ENCODE peak calls at places on chromosomes 7 and 10, in four cellular contexts. K, Z, X and S are unnamed samples.
A peak's percentile ranks its signal among the peaks of the same experiment; 100 is the strongest.

GRCh38 chr7:45112648-45113047 is 1.2 kb upstream of the TBRG4 start:
- DNase-seq in Z (no peak), K (no peak), X (no peak), S (no peak)

GRCh38 chr10:66625709-66626590 is 299.9 kb upstream of the LRRTM3 start:
- DNase-seq in K (no peak), Z (no peak), X (no peak), S (no peak)

GRCh38 chr7:7862393-7862792 is 106.2 kb upstream of the GLCCI1 start:
- DNase-seq in K (no peak), X (no peak), Z (no peak), S (no peak)

GRCh38 chr10:34613491-34613890 is 201.6 kb downstream of the PARD3 start:
- DNase-seq in K (no peak), X (no peak), Z (no peak), S (no peak)

GRCh38 chr7:150992833-150993302 is 2.1 kb downstream of the NOS3 start:
- DNase-seq in K (peak; percentile 52), Z (no peak), X (no peak), S (no peak)

GRCh38 chr7:106138776-106139175 is 26.7 kb upstream of the SYPL1 start:
- DNase-seq in Z (peak; percentile 24), K (no peak), X (no peak), S (no peak)

GRCh38 chr10:104614245-104614831 is 26.8 kb upstream of the SORCS3 start:
- DNase-seq in X (no peak), K (peak; percentile 17), Z (peak; percentile 57), S (no peak)

GRCh38 chr10:49318028-49318427 is 19.1 kb downstream of the C10orf71 start:
- DNase-seq in X (no peak), K (no peak), Z (no peak), S (no peak)

GRCh38 chr10:22659901-22660300 is 54.5 kb downstream of the PIP4K2A start:
- DNase-seq in K (no peak), Z (no peak), X (no peak), S (no peak)

GRCh38 chr10:1570652-1571051 is 166.7 kb downstream of the ADARB2 start:
- DNase-seq in X (no peak), K (no peak), Z (no peak), S (no peak)

GRCh38 chr7:123748171-123748733 is 551 bp downstream of the WASL start:
- DNase-seq in K (no peak), X (peak; percentile 61), Z (no peak), S (peak; percentile 21)

GRCh38 chr7:127758845-127759244 is 106.9 kb downstream of the SND1 start:
- DNase-seq in Z (no peak), K (no peak), X (no peak), S (no peak)

GRCh38 chr10:99234739-99235468 is 748 bp downstream of the HPSE2 start:
- DNase-seq in K (no peak), Z (no peak), X (no peak), S (no peak)

GRCh38 chr10:99235872-99236626 is 397 bp upstream of the HPSE2 start:
- DNase-seq in K (no peak), Z (no peak), X (no peak), S (no peak)

GRCh38 chr10:99234067-99234738 is 1.4 kb downstream of the HPSE2 start:
- DNase-seq in X (peak; percentile 55), K (no peak), Z (no peak), S (no peak)

GRCh38 chr10:99236627-99237309 is 1.1 kb upstream of the HPSE2 start:
- DNase-seq in K (no peak), Z (no peak), X (no peak), S (no peak)

GRCh38 chr10:99235469-99235871 is at the start of gene HPSE2:
- DNase-seq in Z (no peak), X (no peak), K (no peak), S (no peak)
- H3K4me1 ChIP-seq in Z (peaks cover 30% of the 10 kb centered on the region), X (peaks cover 22% of the 10 kb centered on the region), K (no peaks in the 10 kb centered on the region), S (peaks cover 17% of the 10 kb centered on the region)

GRCh38 chr7:25628446-25628845 is 400.2 kb upstream of the NPVF start:
- DNase-seq in Z (no peak), K (no peak), X (no peak), S (no peak)
- H3K27ac ChIP-seq in Z (no peak overlapping the region), K (no peak overlapping the region), X (no peak overlapping the region), S (no peak overlapping the region)

GRCh38 chr7:136527554-136527953 is 340.9 kb upstream of the CHRM2 start:
- DNase-seq in K (no peak), Z (no peak), X (no peak), S (no peak)
- H3K4me3 ChIP-seq in K (no peak overlapping the region), Z (no peak overlapping the region), X (no peak overlapping the region), S (no peak overlapping the region)

GRCh38 chr7:141295367-141295895 is 221.6 kb downstream of the TMEM178B start:
- DNase-seq in X (no peak), K (no peak), Z (no peak), S (no peak)
- H3K4me1 ChIP-seq in X (no peaks in the 10 kb centered on the region), K (no peaks in the 10 kb centered on the region), Z (no peaks in the 10 kb centered on the region), S (no peaks in the 10 kb centered on the region)